ENCODE peak calls at places on chromosomes 7 and 10, in four cellular contexts. U, Y, M and E are unnamed samples.

GRCh38 chr7:73741600-73741999 is 3.0 kb upstream of the ABHD11 start:
- DNase-seq in U (no peak), M (no peak), Y (no peak), E (no peak)

GRCh38 chr10:89263531-89263930 is 12.0 kb upstream of the LIPA start:
- DNase-seq in M (no peak), Y (no peak), U (no peak), E (no peak)

GRCh38 chr7:102097601-102098161 is 189.0 kb upstream of the SH2B2 start:
- DNase-seq in U (no peak), Y (no peak), M (peak), E (no peak)

GRCh38 chr10:29540016-29540415 is 94.8 kb downstream of the SVIL start:
- DNase-seq in Y (no peak), M (no peak), U (no peak), E (no peak)

GRCh38 chr10:83166344-83166743 is 973.0 kb upstream of the GHITM start:
- DNase-seq in M (no peak), U (no peak), Y (no peak), E (no peak)

GRCh38 chr7:94414481-94414880 is 19.8 kb downstream of the COL1A2 start:
- DNase-seq in M (no peak), Y (no peak), U (no peak), E (no peak)

GRCh38 chr10:126906704-126907422 is 1.6 kb downstream of the DOCK1 start:
- DNase-seq in U (no peak), Y (peak), M (no peak), E (no peak)

GRCh38 chr7:43489257-43489656 is 93.7 kb upstream of the STK17A start:
- DNase-seq in U (no peak), M (no peak), Y (no peak), E (no peak)

GRCh38 chr7:122802211-122802833 is 83.9 kb downstream of the CADPS2 start:
- DNase-seq in U (no peak), Y (no peak), M (no peak), E (peak)

GRCh38 chr7:155584763-155585531 is 38.6 kb upstream of the CNPY1 start:
- DNase-seq in Y (peak), U (no peak), M (peak), E (peak)

GRCh38 chr10:109978481-109978880 is 29.3 kb upstream of the ADD3 start:
- DNase-seq in Y (peak), M (peak), U (no peak), E (no peak)

GRCh38 chr7:129774359-129774758 is 162.8 kb downstream of the NRF1 start:
- DNase-seq in M (no peak), U (no peak), Y (peak), E (no peak)

GRCh38 chr7:1705856-1706255 is 35.8 kb downstream of the ELFN1 start:
- DNase-seq in M (no peak), U (no peak), Y (peak), E (no peak)

GRCh38 chr7:116434820-116435341 is 64.7 kb upstream of the CAV2 start:
- DNase-seq in M (no peak), U (no peak), Y (no peak), E (peak)

GRCh38 chr10:11898372-11899066 is 75.4 kb downstream of the PROSER2 start:
- DNase-seq in M (no peak), Y (no peak), U (no peak), E (no peak)

GRCh38 chr10:5595095-5595494 is 70.3 kb downstream of the CALML3 start:
- DNase-seq in Y (no peak), U (no peak), M (no peak), E (no peak)

GRCh38 chr7:116560021-116560970 is 35.5 kb downstream of the CAV1 start:
- DNase-seq in Y (no peak), M (no peak), U (no peak), E (no peak)

GRCh38 chr7:80498481-80499349 is 13.1 kb downstream of the GNAT3 start:
- DNase-seq in M (no peak), U (no peak), Y (no peak), E (no peak)

GRCh38 chr10:6958723-6959122 is 378.6 kb upstream of the PRKCQ start:
- DNase-seq in Y (no peak), U (no peak), M (no peak), E (no peak)

GRCh38 chr7:78280276-78280675 is 481.7 kb downstream of the PHTF2 start:
- DNase-seq in U (no peak), Y (no peak), M (no peak), E (no peak)

GRCh38 chr7:151167197-151167911 is at the start of gene GBX1:
- DNase-seq in U (no peak), Y (no peak), M (no peak), E (no peak)

GRCh38 chr7:1151156-1151555 is 8.8 kb downstream of the ZFAND2A start:
- DNase-seq in U (no peak), M (no peak), Y (no peak), E (no peak)

GRCh38 chr10:13016413-13016812 is 14.9 kb upstream of the CCDC3 start:
- DNase-seq in M (no peak), Y (no peak), U (no peak), E (no peak)

GRCh38 chr7:116231543-116232401 is 21.4 kb downstream of the TES start:
- DNase-seq in M (no peak), U (no peak), Y (no peak), E (no peak)

GRCh38 chr10:127878474-127879055 is 14.2 kb downstream of the CLRN3 start:
- DNase-seq in Y (no peak), M (no peak), U (no peak), E (no peak)

GRCh38 chr7:94044806-94045205 is 40.7 kb upstream of the BET1 start:
- DNase-seq in U (no peak), Y (no peak), M (no peak), E (no peak)

GRCh38 chr10:8037941-8038894 is 16.3 kb upstream of the GATA3 start:
- DNase-seq in U (no peak), Y (no peak), M (no peak), E (no peak)

GRCh38 chr7:55568613-55569268 is 3.6 kb downstream of the VOPP1 start:
- DNase-seq in Y (no peak), U (no peak), M (no peak), E (no peak)

GRCh38 chr7:23394828-23395227 is 75.5 kb downstream of the IGF2BP3 start:
- DNase-seq in M (no peak), U (no peak), Y (no peak), E (no peak)

GRCh38 chr10:19819419-19820033 is 3.3 kb downstream of the PLXDC2 start:
- DNase-seq in U (no peak), Y (no peak), M (peak), E (peak)

GRCh38 chr7:20280475-20281351 is 50.0 kb upstream of the ITGB8 start:
- DNase-seq in U (no peak), M (no peak), Y (no peak), E (peak)

GRCh38 chr10:104387130-104387888 is 33.7 kb downstream of the CFAP58 start:
- DNase-seq in M (no peak), U (no peak), Y (no peak), E (no peak)

GRCh38 chr10:49598986-49599385 is 11.1 kb upstream of the SLC18A3 start:
- DNase-seq in U (no peak), Y (no peak), M (no peak), E (no peak)

GRCh38 chr10:14653271-14654161 is 121.2 kb downstream of the FAM107B start:
- DNase-seq in U (no peak), Y (no peak), M (no peak), E (peak)

GRCh38 chr10:38600696-38601095 is 506.6 kb downstream of the ZNF37A start:
- DNase-seq in M (no peak), Y (no peak), U (no peak), E (no peak)

GRCh38 chr7:94633025-94633341 is 22.9 kb downstream of the SGCE start:
- DNase-seq in M (no peak), Y (no peak), U (no peak), E (no peak)

GRCh38 chr10:491667-492424 is 197.6 kb downstream of the DIP2C start:
- DNase-seq in M (no peak), U (no peak), Y (no peak), E (no peak)

GRCh38 chr10:69051303-69051702 is 36.6 kb upstream of the SRGN start:
- DNase-seq in U (no peak), M (peak), Y (no peak), E (no peak)

GRCh38 chr10:102931643-102932042 is 13.5 kb downstream of the CNNM2 start:
- DNase-seq in M (no peak), Y (no peak), U (no peak), E (no peak)

GRCh38 chr7:131845573-131846337 is 289.3 kb upstream of the PODXL start:
- DNase-seq in Y (no peak), M (no peak), U (no peak), E (no peak)

GRCh38 chr7:95907337-95907736 is 135.0 kb downstream of the DYNC1I1 start:
- DNase-seq in Y (no peak), U (no peak), M (no peak), E (no peak)
- TF ChIP-seq POLR2AphosphoS5 in Y (no peak), U (no peak), M (no peak), E (no peak)

GRCh38 chr7:135936497-135937217 is 40.5 kb downstream of the MTPN start:
- DNase-seq in U (no peak), M (no peak), Y (no peak), E (no peak)
- TF ChIP-seq POLR2AphosphoS5 in U (no peak), M (no peak), Y (no peak), E (no peak)

DNA sequence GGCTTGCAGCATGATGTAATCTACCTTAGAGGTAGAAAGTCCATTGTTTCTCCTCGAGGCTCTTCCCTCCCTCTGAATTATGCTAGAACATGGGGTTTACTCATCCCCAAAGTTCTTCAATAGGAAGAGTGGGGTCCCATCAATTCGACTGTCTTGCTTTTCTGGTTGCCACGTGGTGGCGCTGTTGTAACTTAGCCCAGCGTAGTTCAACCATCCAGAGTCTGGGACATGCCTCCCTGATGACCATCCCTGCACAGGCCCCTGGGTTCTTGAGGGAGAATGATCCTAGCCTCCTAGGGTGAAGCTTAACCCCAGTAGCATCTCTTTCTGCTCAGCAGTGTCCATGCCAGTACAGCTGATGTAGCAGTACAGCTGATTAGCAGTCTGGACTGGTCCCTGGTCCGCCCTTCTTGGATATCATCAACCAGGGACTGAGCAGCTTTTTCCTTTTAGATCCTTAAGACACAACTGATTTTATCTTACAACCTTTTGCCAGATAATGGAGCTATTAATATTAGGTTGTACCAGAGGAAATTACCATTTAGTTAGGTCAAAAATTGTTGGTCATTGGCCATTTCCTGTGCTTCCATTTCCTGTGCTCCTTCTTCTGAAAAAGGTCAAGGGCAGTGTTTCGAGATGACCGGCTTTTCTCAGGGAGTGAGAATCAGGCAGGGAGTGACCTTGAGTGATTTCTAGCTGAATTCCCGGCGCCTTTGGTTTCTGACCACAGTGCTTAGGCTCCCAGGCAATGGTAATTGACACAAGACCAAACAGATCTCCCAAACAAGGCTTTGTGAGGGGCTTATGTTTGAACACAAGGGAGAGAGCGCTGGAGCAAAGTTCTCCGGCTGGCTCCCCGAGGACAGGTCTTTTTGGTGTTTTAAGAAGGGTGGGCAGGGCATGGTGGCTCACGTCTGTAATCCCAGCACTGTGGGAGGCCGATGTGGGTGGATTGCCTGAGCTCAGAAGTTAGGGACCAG is 65.4 kb downstream of the TACC2 start:
- DNase-seq in U (no peak), Y (no peak), M (peak), E (no peak)
- TF ChIP-seq POLR2AphosphoS5 in U (no peak), Y (no peak), M (no peak), E (no peak)

DNA sequence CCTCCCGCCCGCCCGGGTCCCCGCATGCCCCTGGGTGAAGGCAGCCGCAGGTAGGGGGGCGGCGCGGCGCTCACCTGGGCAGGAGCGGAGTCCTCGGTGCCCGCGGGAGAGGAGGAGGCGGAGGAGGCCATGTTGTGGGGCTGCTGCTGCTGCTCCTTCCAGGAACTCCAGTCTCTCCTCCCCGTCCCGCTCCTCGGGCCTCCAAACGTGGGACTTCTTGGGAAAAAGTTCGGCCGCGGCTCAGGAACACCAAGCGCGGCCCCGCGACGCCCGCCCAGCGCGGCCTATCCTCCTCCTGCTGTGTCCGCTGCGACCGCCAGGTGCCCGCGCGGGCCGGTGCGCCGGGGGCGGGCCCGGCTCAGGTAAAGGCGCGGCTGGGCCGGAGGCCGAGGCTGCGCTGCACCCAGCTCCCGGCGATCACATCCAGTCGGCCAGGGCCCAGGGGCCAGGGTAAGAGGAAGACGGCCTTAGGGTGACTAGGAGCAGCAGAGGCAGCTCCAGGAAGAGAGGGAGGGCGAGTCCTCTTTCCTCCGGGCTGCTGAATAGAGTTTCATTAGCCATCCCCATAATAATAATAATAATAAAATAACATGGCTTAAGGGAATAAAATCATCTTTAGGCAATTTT is 45.0 kb upstream of the CDK1 start:
- DNase-seq in M (peak), Y (peak), U (peak), E (no peak)
- TF ChIP-seq POLR2AphosphoS5 in M (peak), Y (no peak), U (no peak), E (no peak)